ENCODE peak calls at places on chromosomes 6 and 20, in eight cellular contexts. One of them, this sample, is unnamed.
A peak's percentile ranks its signal among the peaks of the same experiment; 100 is the strongest.

GRCh38 chr6:19368511-19368910 is 468.7 kb upstream of the ID4 start:
- DNase-seq in RPMI7951: no peak
- DNase-seq in amniotic stem cell: no peak
- DNase-seq in A172: peak; percentile 42
- DNase-seq in stimulated activated CD4-positive, alpha-beta T cell treated with anti-CD3 and anti-CD28 coated beads, Interleukin-2, amount 100 ng/mL, for 48 hours: no peak
- DNase-seq in glutamatergic neuron: no peak
- DNase-seq in T-cell: no peak
- DNase-seq in psoas muscle: no peak
- DNase-seq in this sample: no peak

GRCh38 chr6:91031581-91031980 is 444.7 kb upstream of the MAP3K7 start:
- DNase-seq in glutamatergic neuron: no peak
- DNase-seq in amniotic stem cell: no peak
- DNase-seq in RPMI7951: no peak
- DNase-seq in A172: no peak
- DNase-seq in psoas muscle: no peak
- DNase-seq in stimulated activated CD4-positive, alpha-beta T cell treated with anti-CD3 and anti-CD28 coated beads, Interleukin-2, amount 100 ng/mL, for 48 hours: no peak
- DNase-seq in T-cell: no peak
- DNase-seq in this sample: no peak

GRCh38 chr6:108839068-108839467 is 9.2 kb upstream of the ARMC2 start:
- DNase-seq in amniotic stem cell: no peak
- DNase-seq in T-cell: no peak
- DNase-seq in stimulated activated CD4-positive, alpha-beta T cell treated with anti-CD3 and anti-CD28 coated beads, Interleukin-2, amount 100 ng/mL, for 48 hours: no peak
- DNase-seq in glutamatergic neuron: no peak
- DNase-seq in psoas muscle: no peak
- DNase-seq in A172: no peak
- DNase-seq in RPMI7951: no peak
- DNase-seq in this sample: no peak

GRCh38 chr6:82612475-82612874 is 248.9 kb downstream of the TPBG start:
- DNase-seq in amniotic stem cell: no peak
- DNase-seq in stimulated activated CD4-positive, alpha-beta T cell treated with anti-CD3 and anti-CD28 coated beads, Interleukin-2, amount 100 ng/mL, for 48 hours: no peak
- DNase-seq in psoas muscle: no peak
- DNase-seq in A172: no peak
- DNase-seq in RPMI7951: no peak
- DNase-seq in glutamatergic neuron: no peak
- DNase-seq in T-cell: no peak
- DNase-seq in this sample: no peak

GRCh38 chr6:127737009-127737486 is 160.1 kb downstream of the C6orf58 start:
- DNase-seq in glutamatergic neuron: no peak
- DNase-seq in stimulated activated CD4-positive, alpha-beta T cell treated with anti-CD3 and anti-CD28 coated beads, Interleukin-2, amount 100 ng/mL, for 48 hours: peak; percentile 19
- DNase-seq in A172: peak; percentile 76
- DNase-seq in psoas muscle: no peak
- DNase-seq in amniotic stem cell: peak; percentile 50
- DNase-seq in RPMI7951: peak; percentile 63
- DNase-seq in T-cell: peak; percentile 26
- DNase-seq in this sample: no peak

GRCh38 chr6:163709693-163710092 is 295.2 kb downstream of the QKI start:
- DNase-seq in A172: no peak
- DNase-seq in RPMI7951: no peak
- DNase-seq in amniotic stem cell: no peak
- DNase-seq in psoas muscle: no peak
- DNase-seq in T-cell: no peak
- DNase-seq in stimulated activated CD4-positive, alpha-beta T cell treated with anti-CD3 and anti-CD28 coated beads, Interleukin-2, amount 100 ng/mL, for 48 hours: no peak
- DNase-seq in glutamatergic neuron: no peak
- DNase-seq in this sample: no peak

GRCh38 chr6:116405147-116405546 is 34.4 kb downstream of the DSE start:
- DNase-seq in amniotic stem cell: no peak
- DNase-seq in A172: no peak
- DNase-seq in psoas muscle: no peak
- DNase-seq in stimulated activated CD4-positive, alpha-beta T cell treated with anti-CD3 and anti-CD28 coated beads, Interleukin-2, amount 100 ng/mL, for 48 hours: no peak
- DNase-seq in RPMI7951: peak; percentile 81
- DNase-seq in T-cell: no peak
- DNase-seq in glutamatergic neuron: no peak
- DNase-seq in this sample: no peak

GRCh38 chr6:13486679-13487121 is 700 bp downstream of the GFOD1 start:
- DNase-seq in stimulated activated CD4-positive, alpha-beta T cell treated with anti-CD3 and anti-CD28 coated beads, Interleukin-2, amount 100 ng/mL, for 48 hours: peak; percentile 47
- DNase-seq in T-cell: peak; percentile 28
- DNase-seq in RPMI7951: peak; percentile 62
- DNase-seq in amniotic stem cell: no peak
- DNase-seq in A172: peak; percentile 19
- DNase-seq in glutamatergic neuron: peak; percentile 69
- DNase-seq in psoas muscle: peak; percentile 84
- DNase-seq in this sample: peak; percentile 50

GRCh38 chr6:161429921-161430490 is 156.1 kb upstream of the AGPAT4 start:
- DNase-seq in stimulated activated CD4-positive, alpha-beta T cell treated with anti-CD3 and anti-CD28 coated beads, Interleukin-2, amount 100 ng/mL, for 48 hours: no peak
- DNase-seq in amniotic stem cell: no peak
- DNase-seq in A172: no peak
- DNase-seq in psoas muscle: no peak
- DNase-seq in T-cell: no peak
- DNase-seq in RPMI7951: peak; percentile 41
- DNase-seq in glutamatergic neuron: no peak
- DNase-seq in this sample: no peak

GRCh38 chr6:36724514-36725385 is 27.1 kb downstream of the RAB44 start:
- DNase-seq in amniotic stem cell: no peak
- DNase-seq in A172: peak; percentile 60
- DNase-seq in glutamatergic neuron: peak; percentile 78
- DNase-seq in T-cell: peak; percentile 15
- DNase-seq in psoas muscle: peak; percentile 80
- DNase-seq in RPMI7951: peak; percentile 58
- DNase-seq in stimulated activated CD4-positive, alpha-beta T cell treated with anti-CD3 and anti-CD28 coated beads, Interleukin-2, amount 100 ng/mL, for 48 hours: peak; percentile 63
- DNase-seq in this sample: peak; percentile 46

GRCh38 chr20:63036266-63036665 is 29.5 kb upstream of the BHLHE23 start:
- DNase-seq in RPMI7951: no peak
- DNase-seq in stimulated activated CD4-positive, alpha-beta T cell treated with anti-CD3 and anti-CD28 coated beads, Interleukin-2, amount 100 ng/mL, for 48 hours: no peak
- DNase-seq in glutamatergic neuron: no peak
- DNase-seq in amniotic stem cell: no peak
- DNase-seq in A172: no peak
- DNase-seq in psoas muscle: peak; percentile 26
- DNase-seq in T-cell: no peak
- DNase-seq in this sample: no peak

GRCh38 chr20:61030130-61030529 is 221.9 kb upstream of the CDH4 start:
- DNase-seq in glutamatergic neuron: no peak
- DNase-seq in stimulated activated CD4-positive, alpha-beta T cell treated with anti-CD3 and anti-CD28 coated beads, Interleukin-2, amount 100 ng/mL, for 48 hours: no peak
- DNase-seq in psoas muscle: no peak
- DNase-seq in T-cell: no peak
- DNase-seq in RPMI7951: no peak
- DNase-seq in amniotic stem cell: no peak
- DNase-seq in A172: no peak
- DNase-seq in this sample: no peak

GRCh38 chr6:157561037-157561790 is 180.2 kb downstream of the ZDHHC14 start:
- DNase-seq in psoas muscle: no peak
- DNase-seq in RPMI7951: no peak
- DNase-seq in glutamatergic neuron: no peak
- DNase-seq in T-cell: no peak
- DNase-seq in stimulated activated CD4-positive, alpha-beta T cell treated with anti-CD3 and anti-CD28 coated beads, Interleukin-2, amount 100 ng/mL, for 48 hours: no peak
- DNase-seq in A172: no peak
- DNase-seq in amniotic stem cell: no peak
- DNase-seq in this sample: no peak

GRCh38 chr20:25245461-25245860 is 2.4 kb upstream of the PYGB start:
- DNase-seq in A172: no peak
- DNase-seq in stimulated activated CD4-positive, alpha-beta T cell treated with anti-CD3 and anti-CD28 coated beads, Interleukin-2, amount 100 ng/mL, for 48 hours: no peak
- DNase-seq in RPMI7951: no peak
- DNase-seq in glutamatergic neuron: no peak
- DNase-seq in amniotic stem cell: no peak
- DNase-seq in psoas muscle: no peak
- DNase-seq in T-cell: no peak
- DNase-seq in this sample: no peak

GRCh38 chr20:55947701-55948100 is 57.6 kb downstream of the CBLN4 start:
- DNase-seq in amniotic stem cell: no peak
- DNase-seq in T-cell: no peak
- DNase-seq in A172: no peak
- DNase-seq in psoas muscle: no peak
- DNase-seq in stimulated activated CD4-positive, alpha-beta T cell treated with anti-CD3 and anti-CD28 coated beads, Interleukin-2, amount 100 ng/mL, for 48 hours: no peak
- DNase-seq in glutamatergic neuron: no peak
- DNase-seq in RPMI7951: no peak
- DNase-seq in this sample: no peak

GRCh38 chr20:62627901-62628612 is 14.2 kb upstream of the SLCO4A1 start:
- DNase-seq in stimulated activated CD4-positive, alpha-beta T cell treated with anti-CD3 and anti-CD28 coated beads, Interleukin-2, amount 100 ng/mL, for 48 hours: no peak
- DNase-seq in psoas muscle: peak; percentile 56
- DNase-seq in RPMI7951: peak; percentile 97
- DNase-seq in A172: peak; percentile 82
- DNase-seq in glutamatergic neuron: no peak
- DNase-seq in amniotic stem cell: no peak
- DNase-seq in T-cell: no peak
- DNase-seq in this sample: no peak

GRCh38 chr6:27865952-27866369 is 46.2 kb downstream of the OR2B2 start:
- DNase-seq in glutamatergic neuron: no peak
- DNase-seq in amniotic stem cell: no peak
- DNase-seq in stimulated activated CD4-positive, alpha-beta T cell treated with anti-CD3 and anti-CD28 coated beads, Interleukin-2, amount 100 ng/mL, for 48 hours: no peak
- DNase-seq in psoas muscle: no peak
- DNase-seq in RPMI7951: no peak
- DNase-seq in A172: no peak
- DNase-seq in T-cell: no peak
- DNase-seq in this sample: no peak

GRCh38 chr6:29553268-29554057 is 6.1 kb downstream of the UBD start:
- DNase-seq in A172: no peak
- DNase-seq in glutamatergic neuron: peak; percentile 84
- DNase-seq in RPMI7951: no peak
- DNase-seq in stimulated activated CD4-positive, alpha-beta T cell treated with anti-CD3 and anti-CD28 coated beads, Interleukin-2, amount 100 ng/mL, for 48 hours: no peak
- DNase-seq in T-cell: no peak
- DNase-seq in psoas muscle: peak; percentile 82
- DNase-seq in amniotic stem cell: no peak
- DNase-seq in this sample: no peak

GRCh38 chr20:63534831-63535651 is 2.1 kb downstream of the PTK6 start:
- DNase-seq in T-cell: no peak
- DNase-seq in amniotic stem cell: no peak
- DNase-seq in glutamatergic neuron: peak; percentile 40
- DNase-seq in stimulated activated CD4-positive, alpha-beta T cell treated with anti-CD3 and anti-CD28 coated beads, Interleukin-2, amount 100 ng/mL, for 48 hours: no peak
- DNase-seq in A172: no peak
- DNase-seq in RPMI7951: peak; percentile 57
- DNase-seq in psoas muscle: peak; percentile 55
- DNase-seq in this sample: no peak

GRCh38 chr6:145733770-145734169 is 1.6 kb downstream of the EPM2A start:
- DNase-seq in glutamatergic neuron: no peak
- DNase-seq in amniotic stem cell: no peak
- DNase-seq in T-cell: no peak
- DNase-seq in stimulated activated CD4-positive, alpha-beta T cell treated with anti-CD3 and anti-CD28 coated beads, Interleukin-2, amount 100 ng/mL, for 48 hours: no peak
- DNase-seq in RPMI7951: peak; percentile 26
- DNase-seq in A172: peak; percentile 21
- DNase-seq in psoas muscle: no peak
- DNase-seq in this sample: no peak

GRCh38 chr20:48725589-48725991 is 102.2 kb downstream of the PREX1 start:
- DNase-seq in amniotic stem cell: no peak
- DNase-seq in stimulated activated CD4-positive, alpha-beta T cell treated with anti-CD3 and anti-CD28 coated beads, Interleukin-2, amount 100 ng/mL, for 48 hours: no peak
- DNase-seq in RPMI7951: peak; percentile 59
- DNase-seq in T-cell: no peak
- DNase-seq in psoas muscle: no peak
- DNase-seq in A172: peak; percentile 88
- DNase-seq in glutamatergic neuron: no peak
- DNase-seq in this sample: peak; percentile 55

GRCh38 chr20:32040142-32040953 is 11.7 kb upstream of the HCK start:
- DNase-seq in A172: no peak
- DNase-seq in glutamatergic neuron: no peak
- DNase-seq in psoas muscle: no peak
- DNase-seq in RPMI7951: no peak
- DNase-seq in T-cell: no peak
- DNase-seq in amniotic stem cell: no peak
- DNase-seq in stimulated activated CD4-positive, alpha-beta T cell treated with anti-CD3 and anti-CD28 coated beads, Interleukin-2, amount 100 ng/mL, for 48 hours: no peak
- DNase-seq in this sample: no peak

GRCh38 chr6:106591111-106591825 is 38.0 kb downstream of the RTN4IP1 start:
- DNase-seq in glutamatergic neuron: no peak
- DNase-seq in T-cell: no peak
- DNase-seq in A172: peak; percentile 67
- DNase-seq in amniotic stem cell: peak; percentile 17
- DNase-seq in RPMI7951: peak; percentile 87
- DNase-seq in psoas muscle: no peak
- DNase-seq in stimulated activated CD4-positive, alpha-beta T cell treated with anti-CD3 and anti-CD28 coated beads, Interleukin-2, amount 100 ng/mL, for 48 hours: no peak
- DNase-seq in this sample: peak; percentile 5

This sample was measured in T1000.